ENCODE peak calls at places on chromosomes 4 and X, in four cellular contexts. E is K562, T is GM12891, M is HepG2. Y is an unnamed sample.

GRCh38 chrX:16320765-16321355 is 153.6 kb downstream of the MAGEB17 start:
- DNase-seq in T (no peak), E (no peak), M (no peak), Y (no peak)

GRCh38 chrX:3345281-3346081 is 971 bp downstream of the MXRA5 start:
- DNase-seq in M (no peak), E (no peak), T (no peak), Y (no peak)

GRCh38 chr4:5785806-5786680 is 75.0 kb downstream of the EVC start:
- DNase-seq in E (no peak), M (no peak), T (no peak), Y (no peak)

GRCh38 chrX:23704673-23705206 is 37.4 kb downstream of the PRDX4 start:
- DNase-seq in T (no peak), M (no peak), E (no peak), Y (no peak)

GRCh38 chrX:95057341-95057740 is 1383.3 kb downstream of the FAM133A start:
- DNase-seq in M (no peak), T (no peak), E (no peak), Y (no peak)

GRCh38 chr4:140150636-140150885 is 3.4 kb downstream of the MAML3 start:
- DNase-seq in E (no peak), T (no peak), M (no peak), Y (no peak)

GRCh38 chrX:16666541-16666940 is 16.6 kb downstream of the S100G start:
- DNase-seq in M (no peak), E (no peak), T (no peak), Y (no peak)

GRCh38 chr4:115234405-115235093 is 121.1 kb upstream of the NDST4 start:
- DNase-seq in T (no peak), E (no peak), M (peak), Y (no peak)

GRCh38 chr4:53682196-53682595 is 90.9 kb upstream of the LNX1 start:
- DNase-seq in M (no peak), T (no peak), E (no peak), Y (no peak)

GRCh38 chrX:9037296-9037695 is 3.4 kb upstream of the FAM9B start:
- DNase-seq in T (no peak), M (no peak), E (no peak), Y (no peak)

GRCh38 chr4:107153228-107153627 is 117.1 kb upstream of the DKK2 start:
- DNase-seq in M (peak), E (no peak), T (no peak), Y (no peak)

GRCh38 chr4:108540536-108540935 is 79.8 kb upstream of the RPL34 start:
- DNase-seq in M (no peak), T (no peak), E (no peak), Y (no peak)

GRCh38 chrX:2502668-2503519 is 2.1 kb upstream of the DHRSX start:
- DNase-seq in E (no peak), M (no peak), T (no peak), Y (no peak)

GRCh38 chr4:3462790-3463415 is at the start of gene DOK7:
- DNase-seq in E (peak), M (no peak), T (no peak), Y (no peak)

GRCh38 chrX:34341258-34341657 is 209.1 kb upstream of the FAM47A start:
- DNase-seq in T (no peak), M (no peak), E (no peak), Y (no peak)

GRCh38 chr4:96139251-96139929 is 299.5 kb downstream of the PDHA2 start:
- DNase-seq in T (no peak), E (no peak), M (no peak), Y (no peak)

GRCh38 chr4:102497986-102498385 is 3.2 kb upstream of the NFKB1 start:
- DNase-seq in E (no peak), T (no peak), M (no peak), Y (no peak)

GRCh38 chr4:47790105-47790504 is 47.8 kb downstream of the CORIN start:
- DNase-seq in M (no peak), E (no peak), T (no peak), Y (no peak)

GRCh38 chr4:73308286-73308685 is 49.7 kb upstream of the ANKRD17 start:
- DNase-seq in E (no peak), M (peak), T (no peak), Y (no peak)

GRCh38 chr4:6327220-6327917 is 57.7 kb downstream of the WFS1 start:
- DNase-seq in M (peak), T (peak), E (peak), Y (peak)

GRCh38 chr4:178712486-178712885 is 1270.2 kb upstream of the AGA start:
- DNase-seq in T (no peak), M (no peak), E (no peak), Y (no peak)

GRCh38 chrX:24561121-24561520 is 86.0 kb downstream of the PCYT1B start:
- DNase-seq in M (no peak), T (peak), E (peak), Y (peak)

GRCh38 chrX:28058906-28059305 is 77.7 kb upstream of the DCAF8L1 start:
- DNase-seq in M (no peak), T (no peak), E (no peak), Y (no peak)

GRCh38 chr4:149887091-149887490 is 71.4 kb upstream of the IQCM start:
- DNase-seq in T (no peak), E (no peak), M (no peak), Y (no peak)

GRCh38 chr4:4861592-4862551 is 2.4 kb downstream of the MSX1 start:
- DNase-seq in M (no peak), E (no peak), T (no peak), Y (no peak)

GRCh38 chr4:138736362-138736761 is 279.2 kb upstream of the NOCT start:
- DNase-seq in E (no peak), M (no peak), T (no peak), Y (no peak)

GRCh38 chr4:47145630-47146029 is 114.3 kb downstream of the GABRB1 start:
- DNase-seq in T (peak), E (no peak), M (peak), Y (peak)

GRCh38 chr4:145909331-145909730 is 29.3 kb downstream of the ZNF827 start:
- DNase-seq in T (no peak), E (peak), M (no peak), Y (no peak)

GRCh38 chr4:170723171-170723570 is 633.4 kb upstream of the AADAT start:
- DNase-seq in E (no peak), M (no peak), T (no peak), Y (no peak)
- TF ChIP-seq POLR2A in E (no peak), M (no peak), T (no peak), Y (no peak)

GRCh38 chrX:71298119-71298518 is 3.4 kb upstream of the ITGB1BP2 start:
- DNase-seq in M (no peak), T (no peak), E (no peak), Y (no peak)

GRCh38 chrX:71302461-71303213 is 1.1 kb downstream of the ITGB1BP2 start:
- DNase-seq in M (no peak), E (no peak), T (no peak), Y (no peak)

GRCh38 chrX:71304561-71304960 is 3.0 kb downstream of the ITGB1BP2 start:
- DNase-seq in E (no peak), M (no peak), T (no peak), Y (no peak)

GRCh38 chrX:71296806-71297205 is 4.7 kb upstream of the ITGB1BP2 start:
- DNase-seq in E (no peak), T (no peak), M (no peak), Y (no peak)

GRCh38 chrX:71301195-71301924 is at the start of gene ITGB1BP2:
- DNase-seq in M (peak), T (no peak), E (no peak), Y (no peak)
- TF ChIP-seq TAF1 in M (no peak), T (no peak), E (no peak), Y (no peak)

GRCh38 chr4:10102193-10102980 is 14.2 kb downstream of the WDR1 start:
- DNase-seq in T (no peak), E (no peak), M (no peak), Y (no peak)

GRCh38 chr4:10099521-10100325 is 16.9 kb downstream of the WDR1 start:
- DNase-seq in M (no peak), T (no peak), E (no peak), Y (no peak)

GRCh38 chr4:10101559-10102192 is 14.9 kb downstream of the WDR1 start:
- DNase-seq in M (no peak), T (no peak), E (no peak), Y (no peak)

GRCh38 chr4:10098770-10099139 is 17.8 kb downstream of the WDR1 start:
- DNase-seq in E (no peak), M (no peak), T (no peak), Y (no peak)

GRCh38 chr4:10100734-10101216 is 15.8 kb downstream of the WDR1 start:
- DNase-seq in T (no peak), M (no peak), E (no peak), Y (no peak)
- TF ChIP-seq POLR2AphosphoS5 in T (peak), M (no peak), E (peak), Y (peak)

GRCh38 chrX:107118322-107119147 is at the start of gene RBM41:
- DNase-seq in M (peak), E (peak), T (peak), Y (peak)
- TF ChIP-seq POLR2A in M (no peak), E (peak), T (no peak), Y (peak)

DNA sequence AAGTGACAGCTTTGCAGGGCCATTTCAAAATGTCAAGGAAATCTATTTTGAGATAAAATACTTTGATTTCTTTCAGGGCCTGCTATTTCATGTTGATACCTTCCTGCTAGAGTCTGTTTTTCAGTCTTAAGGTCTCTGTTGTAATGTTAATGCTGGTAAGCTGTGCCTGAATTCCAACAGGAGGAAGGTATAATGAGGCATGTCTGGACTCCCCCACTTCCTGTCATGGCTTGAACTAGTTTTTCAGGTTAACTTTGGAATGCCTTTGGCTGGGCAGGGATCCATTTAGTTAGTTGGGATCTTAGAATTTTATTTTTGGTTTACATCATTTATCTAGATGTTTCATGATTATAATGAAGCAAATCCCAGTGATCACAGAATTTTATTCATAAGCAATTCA is 279.0 kb downstream of the CFAP47 start:
- DNase-seq in T (no peak), E (no peak), M (no peak), Y (no peak)
- TF ChIP-seq TAF1 in T (no peak), E (no peak), M (no peak), Y (no peak)

GRCh38 chrX:119573222-119573621 is 1.1 kb upstream of the UBE2A start:
- DNase-seq in M (no peak), T (no peak), E (no peak), Y (no peak)
- TF ChIP-seq POLR2AphosphoS5 in M (no peak), T (no peak), E (no peak), Y (no peak)

DNA sequence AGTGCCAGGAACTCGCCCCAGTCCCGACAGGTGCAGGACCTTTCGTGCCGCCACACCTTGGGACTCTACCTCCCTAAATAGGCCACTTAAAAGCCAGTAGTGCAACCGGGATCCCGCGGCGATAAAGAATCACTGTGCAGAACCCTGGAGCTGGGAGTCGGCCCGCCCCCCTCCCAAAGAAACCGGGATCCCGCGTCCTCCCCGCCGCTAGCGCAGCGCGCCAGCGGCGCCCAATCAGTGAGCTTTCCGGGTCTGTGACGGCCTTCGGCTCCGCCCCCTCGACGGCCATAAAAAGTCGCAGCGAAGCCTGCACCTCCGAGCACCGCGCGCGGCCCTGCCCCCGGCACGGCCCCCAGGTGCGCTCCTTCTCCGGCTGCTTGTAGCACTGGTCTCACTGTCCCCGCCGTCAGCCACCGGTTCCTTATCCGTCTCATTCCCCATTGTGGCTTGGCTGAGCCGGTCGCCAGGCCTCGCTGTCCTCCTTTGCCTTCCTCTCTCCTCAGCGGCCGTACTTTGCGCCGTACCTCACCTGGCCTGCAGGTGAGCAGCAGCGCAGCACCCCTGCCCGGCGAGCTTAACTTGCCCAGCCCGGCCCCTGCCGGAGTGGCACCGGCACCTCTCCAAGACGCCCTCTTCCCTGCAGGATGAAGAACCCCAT is at the start of gene LRAT:
- DNase-seq in E (peak), T (peak), M (no peak), Y (no peak)
- TF ChIP-seq POLR2A in E (no peak), T (no peak), M (no peak), Y (no peak)

GRCh38 chr4:82786794-82787193 is 11.8 kb downstream of the SCD5 start:
- DNase-seq in E (no peak), M (no peak), T (no peak), Y (no peak)

GRCh38 chr4:82786004-82786400 is 12.6 kb downstream of the SCD5 start:
- DNase-seq in T (no peak), E (no peak), M (no peak), Y (no peak)

GRCh38 chr4:82784615-82785247 is 13.9 kb downstream of the SCD5 start:
- DNase-seq in E (no peak), T (no peak), M (no peak), Y (no peak)

GRCh38 chr4:82787342-82787741 is 11.3 kb downstream of the SCD5 start:
- DNase-seq in E (no peak), T (no peak), M (no peak), Y (no peak)

GRCh38 chr4:82785248-82786003 is 13.2 kb downstream of the SCD5 start:
- DNase-seq in E (no peak), T (no peak), M (peak), Y (no peak)
- TF ChIP-seq TAF1 in E (no peak), T (no peak), M (no peak), Y (no peak)

Y was measured in GM12892.